ENCODE peak calls at places on chromosomes 7 and 10, in seven cellular contexts. H is astrocyte; F is hypothalamus; X is activated T-cell treated with anti-CD3 and anti-CD28 coated beads, Interleukin-2, amount 50 U/mL, for 24 hours; Y is neural crest cell; T is retinal pigment epithelial cell; E is DMS153. W is an unnamed sample.

GRCh38 chr10:32379314-32379949 is 32.5 kb upstream of the EPC1 start:
- DNase-seq in H (peak; percentile 74), F (no peak), X (no peak), E (peak; percentile 68), Y (no peak), T (no peak), W (no peak)

GRCh38 chr7:91266931-91267557 is 2.8 kb downstream of the FZD1 start:
- DNase-seq in F (no peak), E (no peak), T (no peak), Y (no peak), H (no peak), X (no peak), W (no peak)

GRCh38 chr7:132102942-132103341 is 473.3 kb downstream of the PLXNA4 start:
- DNase-seq in E (no peak), T (no peak), Y (no peak), F (no peak), H (no peak), X (no peak), W (no peak)

GRCh38 chr7:133771778-133772421 is 355.2 kb upstream of the LRGUK start:
- DNase-seq in H (no peak), F (no peak), X (no peak), T (no peak), Y (no peak), E (no peak), W (no peak)

GRCh38 chr10:118971187-118971586 is 58.3 kb upstream of the NANOS1 start:
- DNase-seq in F (no peak), Y (no peak), X (no peak), H (no peak), T (no peak), E (no peak), W (no peak)

GRCh38 chr10:118584181-118584954 is 11.1 kb downstream of the PRLHR start:
- DNase-seq in H (peak; percentile 65), T (peak; percentile 20), Y (no peak), F (no peak), E (no peak), X (no peak), W (no peak)

GRCh38 chr10:23742807-23743206 is 303.9 kb downstream of the OTUD1 start:
- DNase-seq in T (no peak), Y (no peak), E (no peak), X (no peak), H (no peak), F (no peak), W (no peak)

GRCh38 chr7:105741993-105742392 is 134.4 kb downstream of the ATXN7L1 start:
- DNase-seq in E (no peak), Y (no peak), H (no peak), X (no peak), T (no peak), F (no peak), W (no peak)

GRCh38 chr10:17616403-17617030 is 657 bp downstream of the HACD1 start:
- DNase-seq in T (peak; percentile 43), F (peak; percentile 11), Y (peak; percentile 50), E (no peak), H (peak; percentile 36), X (peak; percentile 65), W (no peak)

GRCh38 chr7:101693498-101694091 is 64.5 kb upstream of the MYL10 start:
- DNase-seq in X (no peak), T (no peak), E (no peak), H (no peak), Y (no peak), F (no peak), W (no peak)

GRCh38 chr10:14971867-14972448 is 12.8 kb downstream of the MEIG1 start:
- DNase-seq in F (no peak), X (peak; percentile 60), T (no peak), E (no peak), H (no peak), Y (peak; percentile 26), W (no peak)

GRCh38 chr7:16423761-16424160 is 2.4 kb upstream of the CRPPA start:
- DNase-seq in Y (no peak), T (no peak), F (no peak), H (no peak), E (no peak), X (no peak), W (no peak)

GRCh38 chr7:22008011-22008410 is 62.3 kb upstream of the CDCA7L start:
- DNase-seq in F (no peak), T (no peak), E (no peak), X (no peak), H (no peak), Y (no peak), W (no peak)

GRCh38 chr7:26284995-26285632 is 6.5 kb upstream of the SNX10 start:
- DNase-seq in F (no peak), X (no peak), Y (no peak), E (no peak), T (no peak), H (no peak), W (no peak)

GRCh38 chr10:31757374-31757773 is 171.3 kb downstream of the ARHGAP12 start:
- DNase-seq in Y (no peak), F (no peak), E (no peak), H (no peak), X (no peak), T (no peak), W (no peak)

GRCh38 chr7:110317699-110318265 is 773.1 kb upstream of the LRRN3 start:
- DNase-seq in X (no peak), H (peak; percentile 34), T (peak; percentile 5), Y (no peak), E (no peak), F (no peak), W (no peak)

GRCh38 chr7:17230099-17230807 is 68.2 kb upstream of the AHR start:
- DNase-seq in T (peak; percentile 9), Y (no peak), E (no peak), H (no peak), X (no peak), F (no peak), W (no peak)

GRCh38 chr10:87931836-87932230 is 68.4 kb downstream of the PTEN start:
- DNase-seq in E (no peak), T (no peak), H (peak; percentile 31), F (no peak), X (no peak), Y (no peak), W (no peak)

GRCh38 chr7:137895301-137896201 is 48.8 kb upstream of the DGKI start:
- DNase-seq in T (no peak), Y (no peak), F (no peak), E (no peak), X (no peak), H (no peak), W (no peak)

GRCh38 chr7:77393261-77393660 is 22.9 kb downstream of the GSAP start:
- DNase-seq in E (no peak), Y (no peak), X (peak; percentile 48), F (no peak), H (no peak), T (no peak), W (no peak)

W was measured in stimulated activated CD8-positive, alpha-beta memory T cell treated with anti-CD3 and anti-CD28 coated beads, Interleukin-15, amount 100 ng/mL, for 1 hour.